ENCODE peak calls at places on chromosomes 1 and 21, in four cellular contexts. A is esophagus muscularis mucosa, T is HEK293T, W is AG09309. X is an unnamed sample.
A peak's percentile ranks its signal among the peaks of the same experiment; 100 is the strongest.

GRCh38 chr1:116682641-116683221 is 15.2 kb upstream of the IGSF3 start:
- DNase-seq in A (no peak), T (no peak), W (no peak), X (no peak)

GRCh38 chr21:46425566-46425965 is 33.1 kb upstream of the DIP2A start:
- DNase-seq in A (no peak), T (no peak), W (no peak), X (no peak)

GRCh38 chr1:5367306-5367705 is 624.9 kb downstream of the NPHP4 start:
- DNase-seq in A (no peak), T (no peak), W (no peak), X (no peak)

GRCh38 chr1:168082008-168082876 is 54.5 kb downstream of the GPR161 start:
- DNase-seq in A (peak; percentile 91), T (peak; percentile 89), W (no peak), X (peak; percentile 56)

GRCh38 chr1:240044620-240045019 is 47.1 kb upstream of the FMN2 start:
- DNase-seq in A (no peak), T (no peak), W (peak; percentile 28), X (no peak)

GRCh38 chr1:220527279-220528048 is 472 bp upstream of the MARK1 start:
- DNase-seq in A (no peak), T (peak; percentile 22), W (no peak), X (peak; percentile 16)

GRCh38 chr1:184974086-184974836 is at the start of gene NIBAN1:
- DNase-seq in A (peak; percentile 95), T (peak; percentile 42), W (no peak), X (peak; percentile 25)

GRCh38 chr1:92951141-92951582 is 10.1 kb downstream of the DIPK1A start:
- DNase-seq in A (no peak), T (no peak), W (peak; percentile 46), X (peak; percentile 44)

GRCh38 chr1:44405804-44406743 is 1.0 kb downstream of the RNF220 start:
- DNase-seq in A (no peak), T (peak; percentile 34), W (no peak), X (peak; percentile 41)

GRCh38 chr21:46477765-46478164 is 19.1 kb downstream of the DIP2A start:
- DNase-seq in A (no peak), T (no peak), W (peak; percentile 32), X (no peak)